ENCODE peak calls at places on chromosomes 4 and X, in nine cellular contexts. W, B, P, S, D, C, I, O and L are unnamed samples.

GRCh38 chr4:173528378-173529321 is 1.4 kb downstream of the HAND2 start:
- DNase-seq in P (no peak), I (no peak), C (no peak), B (no peak), W (no peak), O (no peak), D (no peak), S (peak), L (no peak)

GRCh38 chr4:152689615-152690501 is 10.1 kb upstream of the TMEM154 start:
- DNase-seq in C (no peak), O (no peak), P (no peak), B (no peak), D (no peak), S (no peak), W (no peak), I (no peak), L (no peak)

GRCh38 chrX:20454117-20454516 is 187.4 kb upstream of the RPS6KA3 start:
- DNase-seq in O (no peak), B (no peak), D (no peak), C (no peak), S (no peak), W (no peak), P (no peak), I (no peak), L (no peak)

GRCh38 chrX:112643721-112644120 is 36.0 kb downstream of the LHFPL1 start:
- DNase-seq in I (no peak), P (no peak), O (no peak), C (peak), W (no peak), B (no peak), D (no peak), S (no peak), L (no peak)

GRCh38 chr4:1043658-1044468 is 32.4 kb downstream of the FGFRL1 start:
- DNase-seq in C (peak), D (no peak), B (peak), P (no peak), I (no peak), W (no peak), S (no peak), O (peak), L (no peak)

GRCh38 chr4:41052287-41052686 is 162.1 kb downstream of the APBB2 start:
- DNase-seq in P (no peak), S (no peak), I (no peak), B (no peak), C (no peak), D (no peak), O (no peak), W (no peak), L (no peak)

GRCh38 chrX:40146471-40147398 is 49.0 kb upstream of the BCOR start:
- DNase-seq in B (no peak), C (no peak), S (peak), O (no peak), D (no peak), P (no peak), W (no peak), I (no peak), L (peak)

GRCh38 chr4:84319124-84319523 is 180.0 kb downstream of the NKX6-1 start:
- DNase-seq in I (no peak), D (no peak), W (no peak), O (no peak), P (no peak), B (no peak), S (no peak), C (no peak), L (no peak)

GRCh38 chr4:27490315-27490714 is 629.7 kb downstream of the STIM2 start:
- DNase-seq in W (no peak), C (no peak), B (no peak), S (no peak), O (no peak), D (no peak), P (no peak), I (no peak), L (no peak)

GRCh38 chr4:126465341-126465740 is 1150.6 kb downstream of the FAT4 start:
- DNase-seq in O (no peak), I (no peak), D (no peak), W (no peak), P (no peak), S (no peak), C (no peak), B (no peak), L (no peak)

GRCh38 chr4:62548108-62548524 is 1348.0 kb downstream of the ADGRL3 start:
- DNase-seq in B (no peak), I (no peak), P (no peak), O (no peak), W (no peak), C (no peak), D (no peak), S (no peak), L (no peak)

GRCh38 chr4:107258359-107258758 is 222.2 kb upstream of the DKK2 start:
- DNase-seq in O (no peak), P (no peak), W (no peak), D (no peak), S (no peak), C (no peak), B (no peak), I (no peak), L (no peak)

GRCh38 chr4:8391972-8392371 is 48.6 kb downstream of the ACOX3 start:
- DNase-seq in S (peak), C (no peak), W (no peak), B (no peak), D (no peak), I (no peak), O (no peak), P (no peak), L (no peak)

GRCh38 chr4:48945981-48946380 is 39.4 kb upstream of the OCIAD2 start:
- DNase-seq in W (no peak), S (no peak), D (no peak), I (no peak), B (no peak), P (no peak), C (no peak), O (no peak), L (no peak)

GRCh38 chrX:155334486-155335316 is at the start of gene CLIC2:
- DNase-seq in I (no peak), W (no peak), C (no peak), B (no peak), D (no peak), S (no peak), O (no peak), P (no peak), L (no peak)

GRCh38 chr4:12729384-12729783 is 754.8 kb downstream of the RAB28 start:
- DNase-seq in O (no peak), P (peak), W (no peak), S (peak), B (no peak), I (no peak), C (no peak), D (no peak), L (no peak)

GRCh38 chrX:63675716-63676115 is 109.3 kb downstream of the ARHGEF9 start:
- DNase-seq in W (no peak), I (no peak), S (no peak), D (no peak), P (no peak), B (no peak), O (no peak), C (no peak), L (no peak)

GRCh38 chr4:27360651-27361347 is 500.2 kb downstream of the STIM2 start:
- DNase-seq in P (no peak), S (no peak), W (no peak), O (no peak), I (no peak), C (no peak), D (no peak), B (no peak), L (no peak)

GRCh38 chr4:163540977-163541376 is 46.5 kb downstream of the TMA16 start:
- DNase-seq in C (no peak), B (no peak), W (no peak), S (no peak), D (no peak), P (no peak), I (no peak), O (no peak), L (no peak)

GRCh38 chrX:11399481-11399880 is 106.3 kb downstream of the AMELX start:
- DNase-seq in S (no peak), D (no peak), C (no peak), B (no peak), W (no peak), P (no peak), I (no peak), O (no peak), L (no peak)

GRCh38 chrX:39205467-39205866 is 404.2 kb downstream of the MID1IP1 start:
- DNase-seq in D (no peak), B (no peak), S (no peak), P (no peak), C (no peak), O (no peak), I (no peak), W (no peak), L (no peak)

GRCh38 chrX:46903458-46904242 is 8.6 kb upstream of the JADE3 start:
- DNase-seq in W (peak), B (peak), I (peak), D (peak), O (peak), P (peak), S (peak), C (no peak), L (peak)

GRCh38 chr4:10259976-10260375 is 143.4 kb upstream of the WDR1 start:
- DNase-seq in O (no peak), I (no peak), W (no peak), D (no peak), P (no peak), B (no peak), S (no peak), C (no peak), L (no peak)

GRCh38 chrX:154313147-154313546 is 17.6 kb downstream of the TKTL1 start:
- DNase-seq in D (no peak), I (no peak), O (no peak), P (no peak), W (no peak), B (no peak), C (peak), S (peak), L (no peak)

GRCh38 chrX:67619253-67619652 is 75.4 kb downstream of the AR start:
- DNase-seq in W (no peak), S (no peak), I (no peak), D (no peak), B (no peak), O (no peak), C (no peak), P (no peak), L (no peak)

GRCh38 chr4:63620271-63620670 is 789.0 kb downstream of the TECRL start:
- DNase-seq in P (no peak), C (no peak), O (no peak), B (no peak), W (no peak), D (no peak), S (no peak), I (no peak), L (no peak)

GRCh38 chrX:38727668-38728067 is 73.6 kb upstream of the MID1IP1 start:
- DNase-seq in S (no peak), B (no peak), C (no peak), O (no peak), W (no peak), I (no peak), P (no peak), D (no peak), L (no peak)

GRCh38 chr4:183504930-183505555 is at the start of gene ING2:
- DNase-seq in P (peak), S (peak), I (no peak), W (no peak), B (peak), D (peak), C (no peak), O (no peak), L (no peak)

GRCh38 chr4:64158648-64159326 is 250.5 kb downstream of the TECRL start:
- DNase-seq in W (no peak), B (no peak), P (peak), D (no peak), O (peak), S (peak), I (no peak), C (peak), L (no peak)